ENCODE peak calls at places on chromosome 14, in seven cellular contexts. V, J, F, L, D, T and A are unnamed samples.

GRCh38 chr14:96501383-96501745 is 818 bp upstream of the PAPOLA start:
- DNase-seq in V (no peak), J (peak), F (no peak), L (no peak), D (peak), T (no peak), A (no peak)

GRCh38 chr14:89040080-89040437 is 215.6 kb downstream of the TTC8 start:
- DNase-seq in V (no peak), J (no peak), F (no peak), L (no peak), D (no peak), T (no peak), A (no peak)

GRCh38 chr14:89042021-89042420 is 217.6 kb downstream of the TTC8 start:
- DNase-seq in V (no peak), J (no peak), F (no peak), L (no peak), D (no peak), T (no peak), A (no peak)

GRCh38 chr14:67510836-67511235 is 22.3 kb upstream of the PLEKHH1 start:
- DNase-seq in V (no peak), J (no peak), F (no peak), L (no peak), D (no peak), T (no peak), A (no peak)

GRCh38 chr14:101184562-101184961 is 281.0 kb upstream of the RTL1 start:
- DNase-seq in V (no peak), J (no peak), F (no peak), L (no peak), D (no peak), T (no peak), A (no peak)

GRCh38 chr14:90569201-90569600 is 172.4 kb downstream of the CALM1 start:
- DNase-seq in V (no peak), J (no peak), F (no peak), L (no peak), D (no peak), T (no peak), A (no peak)

GRCh38 chr14:72907886-72908285 is 14.0 kb upstream of the DPF3 start:
- DNase-seq in V (peak), J (no peak), F (no peak), L (no peak), D (peak), T (no peak), A (no peak)

GRCh38 chr14:79581912-79582576 is 629.3 kb downstream of the DIO2 start:
- DNase-seq in V (no peak), J (no peak), F (no peak), L (no peak), D (no peak), T (no peak), A (no peak)

GRCh38 chr14:71175491-71175890 is 268.2 kb downstream of the PCNX1 start:
- DNase-seq in V (no peak), J (no peak), F (no peak), L (no peak), D (no peak), T (no peak), A (no peak)

GRCh38 chr14:85531594-85532391 is 1.8 kb downstream of the FLRT2 start:
- DNase-seq in V (peak), J (peak), F (peak), L (peak), D (peak), T (peak), A (peak)

GRCh38 chr14:68358978-68359861 is 433.6 kb downstream of the ZFP36L1 start:
- DNase-seq in V (no peak), J (no peak), F (no peak), L (no peak), D (no peak), T (no peak), A (no peak)

GRCh38 chr14:61927015-61927414 is 164.8 kb downstream of the SNAPC1 start:
- DNase-seq in V (no peak), J (no peak), F (no peak), L (no peak), D (no peak), T (no peak), A (no peak)

GRCh38 chr14:102371361-102371760 is 8.6 kb downstream of the TECPR2 start:
- DNase-seq in V (no peak), J (no peak), F (no peak), L (no peak), D (no peak), T (no peak), A (no peak)

GRCh38 chr14:95273041-95273978 is 46.4 kb downstream of the CLMN start:
- DNase-seq in V (no peak), J (no peak), F (peak), L (no peak), D (no peak), T (no peak), A (no peak)

GRCh38 chr14:73754911-73755360 is 40.8 kb upstream of the PNMA1 start:
- DNase-seq in V (no peak), J (no peak), F (no peak), L (no peak), D (no peak), T (no peak), A (no peak)

GRCh38 chr14:105430535-105430934 is 10.9 kb downstream of the MTA1 start:
- DNase-seq in V (peak), J (no peak), F (no peak), L (no peak), D (no peak), T (no peak), A (no peak)

GRCh38 chr14:78254911-78255431 is 84.8 kb downstream of the NRXN3 start:
- DNase-seq in V (no peak), J (no peak), F (no peak), L (no peak), D (peak), T (no peak), A (no peak)

GRCh38 chr14:95675486-95675885 is 10.7 kb upstream of the TCL1B start:
- DNase-seq in V (no peak), J (no peak), F (no peak), L (no peak), D (no peak), T (no peak), A (no peak)

GRCh38 chr14:81427348-81428058 is 27.4 kb upstream of the STON2 start:
- DNase-seq in V (no peak), J (no peak), F (no peak), L (no peak), D (no peak), T (no peak), A (no peak)

GRCh38 chr14:100679170-100679569 is 47.5 kb upstream of the DLK1 start:
- DNase-seq in V (no peak), J (no peak), F (no peak), L (no peak), D (no peak), T (no peak), A (no peak)

GRCh38 chr14:104392396-104393198 is 187.0 kb upstream of the C14orf180 start:
- DNase-seq in V (no peak), J (no peak), F (peak), L (no peak), D (no peak), T (no peak), A (peak)

GRCh38 chr14:69363055-69363454 is 35.0 kb downstream of the ERH start:
- DNase-seq in V (peak), J (peak), F (no peak), L (peak), D (no peak), T (no peak), A (no peak)

GRCh38 chr14:23865502-23865901 is 88.1 kb upstream of the DHRS4 start:
- DNase-seq in V (no peak), J (no peak), F (no peak), L (no peak), D (no peak), T (no peak), A (no peak)

GRCh38 chr14:106619618-106620017 is 1093.2 kb downstream of the TMEM121 start:
- DNase-seq in V (no peak), J (no peak), F (no peak), L (no peak), D (no peak), T (no peak), A (no peak)

GRCh38 chr14:32028599-32028998 is 48.5 kb upstream of the ARHGAP5 start:
- DNase-seq in V (no peak), J (no peak), F (no peak), L (no peak), D (no peak), T (no peak), A (no peak)

GRCh38 chr14:60331201-60332045 is 82.4 kb downstream of the PPM1A start:
- DNase-seq in V (peak), J (peak), F (peak), L (peak), D (peak), T (peak), A (no peak)

GRCh38 chr14:60328588-60328987 is 79.6 kb downstream of the PPM1A start:
- DNase-seq in V (no peak), J (no peak), F (no peak), L (no peak), D (no peak), T (no peak), A (no peak)

GRCh38 chr14:60324837-60325236 is 75.8 kb downstream of the PPM1A start:
- DNase-seq in V (no peak), J (no peak), F (no peak), L (no peak), D (no peak), T (no peak), A (no peak)

GRCh38 chr14:60326274-60326673 is 77.3 kb downstream of the PPM1A start:
- DNase-seq in V (no peak), J (no peak), F (no peak), L (no peak), D (no peak), T (no peak), A (no peak)

DNA sequence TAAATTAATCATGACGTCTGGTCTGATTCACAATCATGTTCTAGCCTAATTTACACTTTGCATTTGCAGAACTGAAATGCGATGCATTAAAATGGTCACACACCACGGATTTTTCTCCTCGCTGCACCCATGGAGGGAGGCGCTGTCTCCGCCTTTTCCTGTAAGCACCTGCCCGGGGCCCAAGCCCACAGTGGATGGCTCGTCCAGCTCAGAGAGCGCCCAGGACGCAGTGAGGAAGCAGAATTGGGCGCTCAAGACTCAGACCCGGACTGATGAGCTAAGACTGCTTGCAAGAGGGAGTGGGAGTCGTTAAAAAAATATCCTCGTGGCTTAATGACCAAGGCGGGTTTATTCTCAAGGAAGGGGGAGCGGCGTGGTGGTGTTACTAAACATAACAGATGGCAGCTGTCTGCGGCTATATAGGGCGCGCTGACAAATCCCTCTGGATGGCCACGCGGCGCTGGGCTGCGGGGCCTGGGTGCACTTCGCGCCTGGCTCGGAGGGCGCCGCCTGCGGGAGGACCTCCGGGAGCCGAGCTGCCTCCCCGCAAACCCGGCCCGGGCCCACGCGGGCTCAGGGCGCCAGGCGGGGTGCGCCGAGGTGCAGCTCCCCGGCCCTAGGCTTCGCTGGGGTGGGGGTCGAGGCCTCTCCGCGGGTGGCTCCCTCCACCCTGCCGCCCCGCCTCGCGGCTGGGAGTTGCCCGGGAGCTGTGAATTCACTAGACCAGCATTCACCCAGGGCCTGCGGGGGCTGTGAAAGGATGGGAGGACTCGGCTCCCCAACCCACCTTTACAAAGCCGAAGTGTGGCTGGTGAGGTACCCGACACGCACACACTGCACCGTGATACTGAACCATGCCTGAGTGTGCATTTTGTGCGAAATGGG is 78.7 kb downstream of the PPM1A start:
- DNase-seq in V (no peak), J (peak), F (peak), L (peak), D (peak), T (peak), A (no peak)
- TF ChIP-seq CTCF in V (no peak), J (no peak), F (no peak), L (no peak), D (no peak), T (peak), A (no peak)

GRCh38 chr14:63174760-63175191 is 29.5 kb upstream of the RHOJ start:
- DNase-seq in V (peak), J (peak), F (no peak), L (no peak), D (no peak), T (no peak), A (no peak)
- TF ChIP-seq CTCF in V (peak), J (peak), F (peak), L (peak), D (peak), T (peak), A (peak)

GRCh38 chr14:59631237-59631636 is 54.6 kb upstream of the CCDC175 start:
- DNase-seq in V (no peak), J (peak), F (no peak), L (no peak), D (peak), T (no peak), A (no peak)
- TF ChIP-seq CTCF in V (peak), J (peak), F (peak), L (no peak), D (no peak), T (peak), A (peak)

GRCh38 chr14:21103165-21103709 is 2.4 kb downstream of the TMEM253 start:
- DNase-seq in V (no peak), J (no peak), F (no peak), L (no peak), D (no peak), T (no peak), A (no peak)
- TF ChIP-seq CTCF in V (no peak), J (peak), F (no peak), L (no peak), D (no peak), T (no peak), A (no peak)